ENCODE peak calls at places on chromosomes 11 and 22, in five cellular contexts. G is kidney tubule cell, H is mucosa of gallbladder, O is PC-3, L is islet precursor cell. Y is an unnamed sample.
A peak's percentile ranks its signal among the peaks of the same experiment; 100 is the strongest.

GRCh38 chr11:112670806-112671570 is 290.2 kb upstream of the NCAM1 start:
- DNase-seq in O (no peak), H (no peak), G (no peak), L (no peak), Y (no peak)

GRCh38 chr11:86722041-86722440 is 49.6 kb upstream of the ME3 start:
- DNase-seq in O (peak; percentile 25), H (no peak), G (peak; percentile 44), L (no peak), Y (no peak)

GRCh38 chr11:70637949-70638598 is 239.7 kb downstream of the CTTN start:
- DNase-seq in O (no peak), H (no peak), G (no peak), L (no peak), Y (no peak)

GRCh38 chr22:37334461-37334858 is 52.2 kb downstream of the CYTH4 start:
- DNase-seq in L (no peak), O (peak; percentile 0), H (no peak), G (no peak), Y (no peak)

GRCh38 chr11:79083346-79083745 is 357.5 kb downstream of the TENM4 start:
- DNase-seq in H (no peak), O (no peak), L (no peak), G (no peak), Y (no peak)

GRCh38 chr11:4654635-4655335 is 11.0 kb downstream of the OR51E1 start:
- DNase-seq in G (no peak), O (no peak), H (no peak), L (no peak), Y (no peak)

GRCh38 chr22:38982008-38982927 is at the start of gene APOBEC3B:
- DNase-seq in O (peak; percentile 91), G (peak; percentile 99), L (peak; percentile 86), H (peak; percentile 93), Y (peak; percentile 90)

GRCh38 chr11:134283461-134284230 is 7.5 kb downstream of the GLB1L3 start:
- DNase-seq in H (no peak), L (no peak), O (no peak), G (no peak), Y (no peak)

GRCh38 chr22:34045311-34045710 is 125.0 kb upstream of the LARGE1 start:
- DNase-seq in G (peak; percentile 54), H (no peak), L (no peak), O (no peak), Y (no peak)

GRCh38 chr22:49188091-49188490 is 639.6 kb downstream of the BRD1 start:
- DNase-seq in L (no peak), G (no peak), H (no peak), O (no peak), Y (no peak)

GRCh38 chr11:131932584-131933360 is 562.4 kb downstream of the NTM start:
- DNase-seq in O (no peak), H (no peak), L (no peak), G (peak; percentile 62), Y (no peak)

GRCh38 chr11:85821636-85822035 is 10.7 kb upstream of the SYTL2 start:
- DNase-seq in O (peak; percentile 92), G (peak; percentile 85), L (no peak), H (no peak), Y (no peak)

GRCh38 chr11:48028909-48029685 is 48.7 kb downstream of the PTPRJ start:
- DNase-seq in G (no peak), H (no peak), L (no peak), O (no peak), Y (no peak)

GRCh38 chr22:48576333-48577013 is 1251.2 kb downstream of the BRD1 start:
- DNase-seq in H (no peak), O (no peak), L (peak; percentile 69), G (peak; percentile 1), Y (no peak)

GRCh38 chr22:20741634-20742581 is 32.0 kb upstream of the SERPIND1 start:
- DNase-seq in G (peak; percentile 50), L (no peak), O (peak; percentile 65), H (peak; percentile 30), Y (no peak)

GRCh38 chr11:12154871-12155668 is 44.7 kb downstream of the MICAL2 start:
- DNase-seq in H (no peak), O (no peak), G (no peak), L (peak; percentile 13), Y (no peak)

GRCh38 chr11:23903044-23903704 is 593.7 kb upstream of the LUZP2 start:
- DNase-seq in H (no peak), G (peak; percentile 64), O (peak; percentile 84), L (peak; percentile 68), Y (no peak)

GRCh38 chr11:14519692-14520085 is 497 bp downstream of the PSMA1 start:
- DNase-seq in O (peak; percentile 26), H (no peak), L (no peak), G (no peak), Y (no peak)

GRCh38 chr11:47071871-47072270 is 104.8 kb downstream of the ARFGAP2 start:
- DNase-seq in L (peak; percentile 59), G (no peak), H (no peak), O (no peak), Y (no peak)

GRCh38 chr11:61756452-61757212 is 4.2 kb downstream of the MYRF start:
- DNase-seq in H (peak; percentile 87), L (peak; percentile 83), G (peak; percentile 93), O (peak; percentile 65), Y (no peak)

GRCh38 chr11:327581-327923 is 6.9 kb upstream of the IFITM3 start:
- DNase-seq in O (no peak), H (no peak), G (no peak), L (peak; percentile 7), Y (no peak)

GRCh38 chr22:38464992-38465672 is 2.8 kb upstream of the KDELR3 start:
- DNase-seq in O (no peak), G (no peak), L (no peak), H (no peak), Y (no peak)

GRCh38 chr11:9170450-9170849 is 79.1 kb upstream of the SCUBE2 start:
- DNase-seq in O (no peak), H (no peak), L (no peak), G (peak; percentile 46), Y (no peak)

GRCh38 chr22:45324186-45324775 is 14.5 kb downstream of the FAM118A start:
- DNase-seq in L (no peak), O (no peak), H (no peak), G (no peak), Y (no peak)

GRCh38 chr11:10329935-10330334 is 25.1 kb downstream of the ADM start:
- DNase-seq in O (peak; percentile 91), H (no peak), L (no peak), G (peak; percentile 45), Y (no peak)

GRCh38 chr11:93939084-93939780 is 81.9 kb upstream of the HEPHL1 start:
- DNase-seq in O (peak; percentile 98), G (peak; percentile 69), L (no peak), H (no peak), Y (no peak)

GRCh38 chr11:128164090-128164741 is 423.1 kb downstream of the ETS1 start:
- DNase-seq in G (peak; percentile 30), H (no peak), O (no peak), L (no peak), Y (no peak)

GRCh38 chr11:80846979-80847378 is 1406.1 kb upstream of the TENM4 start:
- DNase-seq in H (no peak), L (no peak), G (peak; percentile 17), O (no peak), Y (no peak)

GRCh38 chr11:32821517-32821916 is 8.2 kb upstream of the PRRG4 start:
- DNase-seq in H (no peak), L (no peak), O (peak; percentile 91), G (peak; percentile 72), Y (no peak)

GRCh38 chr11:14529933-14530332 is 9.7 kb upstream of the PSMA1 start:
- DNase-seq in G (peak; percentile 77), L (no peak), H (no peak), O (peak; percentile 45), Y (no peak)

GRCh38 chr11:111559791-111560190 is 19.3 kb downstream of the LAYN start:
- DNase-seq in G (no peak), O (peak; percentile 43), L (no peak), H (no peak), Y (no peak)

GRCh38 chr22:47139790-47140119 is 377.3 kb downstream of the TBC1D22A start:
- DNase-seq in L (no peak), H (no peak), G (no peak), O (no peak), Y (no peak)

GRCh38 chr11:128246364-128247234 is 340.8 kb downstream of the ETS1 start:
- DNase-seq in H (peak; percentile 17), L (peak; percentile 91), O (no peak), G (no peak), Y (no peak)

GRCh38 chr22:40326905-40327735 is 19.2 kb upstream of the ADSL start:
- DNase-seq in O (peak; percentile 18), G (peak; percentile 22), H (no peak), L (no peak), Y (no peak)